ENCODE peak calls at places on chromosomes 1 and 21, in five cellular contexts. E, D, K, F and T are unnamed samples.

GRCh38 chr1:33455537-33456301 is 16.7 kb upstream of the ZSCAN20 start:
- DNase-seq in E (no peak), D (peak), K (no peak), F (peak), T (no peak)

GRCh38 chr1:246404078-246404477 is 103.0 kb downstream of the SMYD3 start:
- DNase-seq in E (no peak), D (no peak), K (no peak), F (peak), T (no peak)

GRCh38 chr1:68516066-68516465 is 19.2 kb upstream of the DEPDC1 start:
- DNase-seq in E (no peak), D (no peak), K (no peak), F (no peak), T (no peak)

GRCh38 chr1:151011154-151011850 is 3.1 kb downstream of the PRUNE1 start:
- DNase-seq in E (no peak), D (no peak), K (no peak), F (peak), T (no peak)

GRCh38 chr1:189821838-189822237 is 655.8 kb downstream of the BRINP3 start:
- DNase-seq in E (no peak), D (no peak), K (no peak), F (peak), T (no peak)

GRCh38 chr1:35287807-35288640 is 19.5 kb downstream of the ZMYM4 start:
- DNase-seq in E (no peak), D (no peak), K (no peak), F (no peak), T (peak)

GRCh38 chr1:2858676-2859075 is 57.2 kb upstream of the TTC34 start:
- DNase-seq in E (no peak), D (no peak), K (no peak), F (no peak), T (no peak)

GRCh38 chr21:36615274-36615964 is 83.5 kb upstream of the SIM2 start:
- DNase-seq in E (no peak), D (no peak), K (no peak), F (peak), T (no peak)

GRCh38 chr1:197675475-197676324 is 99.6 kb downstream of the DENND1B start:
- DNase-seq in E (no peak), D (no peak), K (no peak), F (peak), T (no peak)

GRCh38 chr21:45455321-45456013 is 50.5 kb downstream of the COL18A1 start:
- DNase-seq in E (no peak), D (no peak), K (no peak), F (peak), T (no peak)

GRCh38 chr1:171841931-171842723 is 829 bp downstream of the DNM3 start:
- DNase-seq in E (no peak), D (peak), K (no peak), F (peak), T (no peak)

GRCh38 chr1:100670083-100670482 is 49.5 kb upstream of the VCAM1 start:
- DNase-seq in E (no peak), D (no peak), K (no peak), F (no peak), T (no peak)

GRCh38 chr1:148307583-148308185 is 155.6 kb upstream of the NBPF11 start:
- DNase-seq in E (no peak), D (no peak), K (no peak), F (no peak), T (no peak)

GRCh38 chr1:228308628-228309547 is 97.7 kb downstream of the TRIM11 start:
- DNase-seq in E (no peak), D (peak), K (no peak), F (no peak), T (no peak)

GRCh38 chr1:52867060-52867845 is 24.7 kb downstream of the ZYG11A start:
- DNase-seq in E (no peak), D (no peak), K (no peak), F (no peak), T (no peak)

GRCh38 chr1:156808186-156809030 is 8.2 kb downstream of the SH2D2A start:
- DNase-seq in E (no peak), D (no peak), K (no peak), F (no peak), T (no peak)